ENCODE peak calls at places on chromosomes 5 and 9, in ten cellular contexts. D is nephron progenitor cell; Z is HS-5; V is NCI-H2171 treated with DMSO at 0.1 percent for 48 hours; C is CD4-positive, alpha-beta memory T cell; O is amniotic stem cell; F is stimulated activated CD4-positive, alpha-beta T cell treated with anti-CD3 and anti-CD28 coated beads, Interleukin-2, amount 100 ng/mL, for 48 hours; X is aorta; K is cardiac muscle cell; Y is EL. P is an unnamed sample.

GRCh38 chr9:23747088-23747748 is 78.8 kb downstream of the ELAVL2 start:
- DNase-seq in Z (no peak), Y (no peak), F (no peak), D (no peak), O (no peak), V (no peak), X (no peak), C (no peak), K (no peak), P (no peak)

GRCh38 chr5:155532621-155533314 is 519.2 kb downstream of the KIF4B start:
- DNase-seq in K (no peak), X (no peak), F (no peak), O (no peak), Y (no peak), D (no peak), V (peak), C (no peak), Z (no peak), P (no peak)

GRCh38 chr5:42807722-42808447 is 3.8 kb downstream of the SELENOP start:
- DNase-seq in F (no peak), C (no peak), K (no peak), Z (no peak), V (no peak), X (no peak), O (no peak), D (no peak), Y (no peak), P (no peak)

GRCh38 chr5:28862860-28863196 is 1824.4 kb upstream of the CDH9 start:
- DNase-seq in X (no peak), O (no peak), Z (no peak), C (no peak), V (no peak), F (no peak), D (no peak), Y (no peak), K (no peak), P (no peak)

GRCh38 chr5:132405646-132406045 is 36.1 kb downstream of the SLC22A5 start:
- DNase-seq in C (no peak), D (no peak), Y (no peak), V (no peak), F (no peak), K (no peak), X (no peak), O (no peak), Z (no peak), P (no peak)

GRCh38 chr5:150017606-150018005 is 17.1 kb downstream of the HMGXB3 start:
- DNase-seq in C (no peak), O (no peak), F (no peak), X (no peak), V (no peak), K (no peak), Z (no peak), Y (peak), D (no peak), P (no peak)

GRCh38 chr9:125484632-125485282 is 222.3 kb downstream of the MAPKAP1 start:
- DNase-seq in X (no peak), Z (peak), Y (peak), V (no peak), O (no peak), F (no peak), C (no peak), K (peak), D (no peak), P (no peak)

GRCh38 chr9:13857521-13857920 is 456.4 kb downstream of the NFIB start:
- DNase-seq in K (no peak), Y (peak), D (no peak), V (no peak), X (no peak), Z (peak), F (no peak), C (no peak), O (no peak), P (no peak)

GRCh38 chr9:77488439-77489126 is 159.5 kb downstream of the GNA14 start:
- DNase-seq in V (peak), D (no peak), K (peak), X (no peak), F (no peak), C (no peak), Z (no peak), Y (peak), O (no peak), P (no peak)

GRCh38 chr5:34499001-34499734 is 157.0 kb upstream of the RAI14 start:
- DNase-seq in D (no peak), X (no peak), K (peak), Y (peak), F (no peak), O (peak), Z (peak), V (no peak), C (no peak), P (no peak)

GRCh38 chr5:43839218-43839617 is 236.2 kb downstream of the NNT start:
- DNase-seq in Y (peak), K (peak), O (peak), Z (peak), X (no peak), C (no peak), V (no peak), F (no peak), D (no peak), P (no peak)

GRCh38 chr9:31005086-31005665 is 1379.3 kb upstream of the ACO1 start:
- DNase-seq in C (no peak), Y (no peak), K (no peak), X (no peak), O (no peak), Z (no peak), V (no peak), D (no peak), F (no peak), P (no peak)

GRCh38 chr5:72282878-72283277 is 37.2 kb downstream of the MRPS27 start:
- DNase-seq in D (no peak), V (no peak), K (peak), Y (peak), C (no peak), O (no peak), F (no peak), X (no peak), Z (no peak), P (no peak)

GRCh38 chr9:137972988-137973470 is 95.4 kb downstream of the CACNA1B start:
- DNase-seq in C (no peak), V (no peak), Z (no peak), O (no peak), X (no peak), D (no peak), F (no peak), K (no peak), Y (no peak), P (no peak)

GRCh38 chr9:38181866-38182265 is 112.8 kb upstream of the SHB start:
- DNase-seq in F (no peak), K (no peak), D (no peak), C (no peak), X (no peak), O (no peak), Z (no peak), Y (no peak), V (no peak), P (no peak)

GRCh38 chr9:27398982-27399653 is 102.2 kb upstream of the EQTN start:
- DNase-seq in O (no peak), K (no peak), X (no peak), Z (no peak), D (no peak), Y (no peak), V (no peak), C (no peak), F (no peak), P (no peak)

GRCh38 chr5:145834917-145835838 is at the start of gene PRELID2:
- DNase-seq in Y (peak), C (peak), F (peak), O (peak), K (peak), X (peak), D (peak), Z (peak), V (no peak), P (peak)

GRCh38 chr5:97979740-97980139 is 793.7 kb upstream of the RGMB start:
- DNase-seq in Y (no peak), F (no peak), O (no peak), C (no peak), X (no peak), K (peak), D (no peak), Z (no peak), V (no peak), P (no peak)

GRCh38 chr5:152560508-152561137 is 155.5 kb upstream of the NMUR2 start:
- DNase-seq in V (peak), O (no peak), Y (peak), F (peak), X (peak), Z (peak), K (peak), D (peak), C (peak), P (peak)

GRCh38 chr9:7185612-7186011 is 427.8 kb downstream of the KDM4C start:
- DNase-seq in F (no peak), O (no peak), Z (peak), X (no peak), V (no peak), D (no peak), C (no peak), Y (peak), K (peak), P (no peak)

GRCh38 chr9:136255166-136255538 is 9.5 kb upstream of the QSOX2 start:
- DNase-seq in K (peak), C (no peak), F (no peak), O (no peak), Y (peak), Z (no peak), X (no peak), V (no peak), D (no peak), P (no peak)

GRCh38 chr9:96420468-96421219 is 2.5 kb upstream of the ZNF367 start:
- DNase-seq in C (no peak), Z (peak), Y (peak), X (no peak), V (no peak), O (peak), F (peak), D (no peak), K (peak), P (peak)

GRCh38 chr5:55900068-55900467 is 48.9 kb downstream of the IL31RA start:
- DNase-seq in K (no peak), F (no peak), Z (no peak), X (no peak), D (no peak), V (no peak), C (no peak), O (no peak), Y (no peak), P (no peak)

GRCh38 chr9:112041536-112042243 is 133.4 kb downstream of the SUSD1 start:
- DNase-seq in D (no peak), F (no peak), K (peak), V (no peak), Y (peak), O (peak), Z (peak), X (peak), C (no peak), P (no peak)

GRCh38 chr9:127021664-127022337 is 100.6 kb downstream of the ANGPTL2 start:
- DNase-seq in V (peak), D (peak), C (no peak), Y (peak), O (peak), Z (peak), K (peak), F (no peak), X (peak), P (no peak)

GRCh38 chr5:172548311-172548731 is 92.7 kb upstream of the NEURL1B start:
- DNase-seq in F (no peak), O (no peak), Z (no peak), Y (no peak), C (no peak), V (no peak), K (no peak), X (no peak), D (no peak), P (peak)

GRCh38 chr5:159764283-159764927 is 151.9 kb upstream of the ADRA1B start:
- DNase-seq in V (no peak), C (no peak), O (no peak), X (peak), K (peak), Z (peak), F (no peak), Y (peak), D (no peak), P (no peak)

GRCh38 chr5:59276277-59276647 is 617.3 kb downstream of the PDE4D start:
- DNase-seq in C (no peak), O (no peak), D (no peak), F (no peak), V (no peak), K (no peak), Y (no peak), X (no peak), Z (no peak), P (no peak)

GRCh38 chr9:21994996-21995651 is 533 bp downstream of the CDKN2B-AS1 start:
- DNase-seq in Z (peak), Y (peak), C (peak), D (peak), K (peak), X (peak), F (peak), O (peak), V (peak), P (no peak)

GRCh38 chr9:115524467-115525059 is 406.6 kb upstream of the TNC start:
- DNase-seq in O (peak), Z (peak), K (peak), C (peak), F (peak), Y (peak), X (no peak), D (peak), V (peak), P (peak)

GRCh38 chr9:137461663-137462395 is 2.7 kb upstream of the NSMF start:
- DNase-seq in V (no peak), K (peak), X (peak), O (no peak), C (peak), Z (no peak), Y (no peak), D (peak), F (peak), P (no peak)

GRCh38 chr5:13987843-13988464 is 43.5 kb upstream of the DNAH5 start:
- DNase-seq in Y (peak), F (peak), X (peak), Z (peak), D (peak), C (no peak), K (peak), O (peak), V (peak), P (peak)

GRCh38 chr5:56587381-56588124 is 227.8 kb upstream of the MAP3K1 start:
- DNase-seq in O (no peak), Y (no peak), D (no peak), V (no peak), K (no peak), F (no peak), C (peak), Z (no peak), X (no peak), P (no peak)

GRCh38 chr5:158502686-158503085 is 597.0 kb downstream of the EBF1 start:
- DNase-seq in F (no peak), C (no peak), Z (no peak), V (no peak), D (no peak), Y (no peak), K (no peak), X (peak), O (no peak), P (no peak)

GRCh38 chr9:127561491-127562270 is 50.4 kb upstream of the STXBP1 start:
- DNase-seq in F (no peak), Z (peak), C (no peak), V (no peak), X (peak), O (peak), Y (peak), D (peak), K (peak), P (no peak)

GRCh38 chr9:128421474-128422010 is 885 bp downstream of the CERCAM start:
- DNase-seq in O (no peak), D (no peak), F (no peak), X (peak), Z (peak), Y (peak), V (no peak), K (peak), C (no peak), P (no peak)

GRCh38 chr9:70257991-70258691 is 637 bp upstream of the SMC5 start:
- DNase-seq in C (no peak), Y (peak), K (peak), O (no peak), V (peak), X (no peak), D (peak), Z (peak), F (no peak), P (peak)

GRCh38 chr9:137138058-137138697 is 776 bp upstream of the GRIN1 start:
- DNase-seq in D (no peak), O (no peak), Z (no peak), F (no peak), V (peak), K (no peak), C (no peak), X (no peak), Y (no peak), P (no peak)

P was measured in neuronal stem cell.